ENCODE peak calls at places on chromosomes 16 and 17, in four cellular contexts. S is CMK, G is IMR-90, Y is aorta. E is an unnamed sample.

GRCh38 chr17:39716879-39717536 is 13.3 kb downstream of the MIEN1 start:
- DNase-seq in S (no peak), G (no peak), Y (no peak), E (no peak)

GRCh38 chr16:31202402-31203385 is at the start of gene PYCARD:
- DNase-seq in S (no peak), G (peak), Y (peak), E (no peak)

GRCh38 chr16:57807252-57807967 is 5.1 kb upstream of the KIFC3 start:
- DNase-seq in S (no peak), G (no peak), Y (no peak), E (no peak)

GRCh38 chr16:14028207-14028606 is 42.9 kb upstream of the MRTFB start:
- DNase-seq in S (no peak), G (no peak), Y (no peak), E (no peak)

GRCh38 chr16:54402873-54403272 is 116.3 kb upstream of the IRX3 start:
- DNase-seq in S (no peak), G (no peak), Y (no peak), E (no peak)

GRCh38 chr17:50162466-50163254 is 3.1 kb upstream of the SGCA start:
- DNase-seq in S (no peak), G (no peak), Y (peak), E (no peak)

GRCh38 chr17:81039854-81040758 is 5.2 kb downstream of the BAIAP2 start:
- DNase-seq in S (no peak), G (peak), Y (no peak), E (no peak)

GRCh38 chr17:58693208-58693607 is 806 bp downstream of the RAD51C start:
- DNase-seq in S (no peak), G (no peak), Y (no peak), E (no peak)

GRCh38 chr16:2842340-2843000 is 12.4 kb downstream of the ZG16B start:
- DNase-seq in S (peak), G (no peak), Y (peak), E (no peak)

GRCh38 chr17:2396568-2397246 is 4.2 kb downstream of the MNT start:
- DNase-seq in S (peak), G (peak), Y (peak), E (no peak)

GRCh38 chr17:55496094-55496881 is 15.0 kb downstream of the SMIM36 start:
- DNase-seq in S (no peak), G (peak), Y (no peak), E (no peak)

GRCh38 chr16:316741-317464 is 33.9 kb downstream of the PDIA2 start:
- DNase-seq in S (no peak), G (no peak), Y (no peak), E (no peak)

GRCh38 chr17:79624658-79625478 is 14.0 kb upstream of the RBFOX3 start:
- DNase-seq in S (no peak), G (no peak), Y (peak), E (no peak)

GRCh38 chr17:55175788-55176425 is 88.9 kb upstream of the HLF start:
- DNase-seq in S (no peak), G (no peak), Y (no peak), E (no peak)

GRCh38 chr16:86076606-86077005 is 177.6 kb downstream of the IRF8 start:
- DNase-seq in S (no peak), G (no peak), Y (peak), E (no peak)

GRCh38 chr16:61926766-61927165 is 109.5 kb downstream of the CDH8 start:
- DNase-seq in S (no peak), G (no peak), Y (no peak), E (no peak)

GRCh38 chr17:76480676-76481075 is 13.3 kb downstream of the AANAT start:
- DNase-seq in S (no peak), G (no peak), Y (no peak), E (no peak)

GRCh38 chr17:48679385-48680096 is 42.8 kb downstream of the PRAC1 start:
- DNase-seq in S (no peak), G (no peak), Y (no peak), E (no peak)

GRCh38 chr16:84648595-84649510 is 542 bp downstream of the KLHL36 start:
- DNase-seq in S (no peak), G (no peak), Y (no peak), E (no peak)

GRCh38 chr17:60106377-60107059 is 27.8 kb upstream of the HEATR6 start:
- DNase-seq in S (no peak), G (peak), Y (no peak), E (no peak)

GRCh38 chr16:63749256-63749655 is 1372.6 kb downstream of the CDH11 start:
- DNase-seq in S (no peak), G (no peak), Y (no peak), E (no peak)

GRCh38 chr16:81499576-81500380 is 55.2 kb downstream of the CMIP start:
- DNase-seq in S (no peak), G (no peak), Y (peak), E (no peak)

GRCh38 chr16:84286568-84287220 is 8.0 kb upstream of the WFDC1 start:
- DNase-seq in S (peak), G (peak), Y (no peak), E (no peak)

GRCh38 chr17:45924332-45924820 is 30.0 kb downstream of the MAPT start:
- DNase-seq in S (no peak), G (no peak), Y (no peak), E (no peak)

GRCh38 chr16:50537533-50538290 is 10.5 kb upstream of the NKD1 start:
- DNase-seq in S (no peak), G (no peak), Y (no peak), E (no peak)

GRCh38 chr16:85125570-85126382 is 13.5 kb upstream of the CIBAR2 start:
- DNase-seq in S (no peak), G (no peak), Y (no peak), E (peak)

GRCh38 chr16:77059441-77059840 is 131.5 kb upstream of the MON1B start:
- DNase-seq in S (no peak), G (no peak), Y (no peak), E (no peak)

GRCh38 chr16:68756250-68757051 is 19.4 kb downstream of the CDH1 start:
- DNase-seq in S (no peak), G (no peak), Y (no peak), E (no peak)

GRCh38 chr17:74677558-74678466 is 34.9 kb downstream of the CD300LF start:
- DNase-seq in S (no peak), G (peak), Y (no peak), E (peak)

GRCh38 chr17:2177235-2177811 is 122.4 kb downstream of the HIC1 start:
- DNase-seq in S (no peak), G (peak), Y (no peak), E (no peak)

GRCh38 chr17:19306160-19307111 is 56.1 kb downstream of the B9D1 start:
- DNase-seq in S (no peak), G (no peak), Y (peak), E (no peak)

GRCh38 chr17:60229189-60229802 is 79.5 kb downstream of the CA4 start:
- DNase-seq in S (no peak), G (peak), Y (no peak), E (no peak)

GRCh38 chr17:45719335-45720071 is 64.6 kb upstream of the CRHR1 start:
- DNase-seq in S (no peak), G (peak), Y (no peak), E (no peak)

GRCh38 chr16:52496051-52496876 is 50.7 kb downstream of the TOX3 start:
- DNase-seq in S (no peak), G (no peak), Y (no peak), E (no peak)

GRCh38 chr17:68310141-68310540 is 18.8 kb downstream of the ARSG start:
- DNase-seq in S (no peak), G (no peak), Y (no peak), E (no peak)

GRCh38 chr17:41835214-41835799 is 725 bp downstream of the NT5C3B start:
- DNase-seq in S (no peak), G (no peak), Y (no peak), E (no peak)

GRCh38 chr17:36182176-36183000 is 6.0 kb upstream of the TBC1D3B start:
- DNase-seq in S (no peak), G (no peak), Y (peak), E (no peak)

E was measured in cerebellar nuclear complex.